ENCODE peak calls at places on chromosome 19, in seven cellular contexts. K is neuronal stem cell, A is endothelial cell of umbilical vein, Y is astrocyte, E is GM23338, D is hepatocyte, G is IMR-90. P is an unnamed sample.

GRCh38 chr19:27833031-27833430 is 1379.9 kb downstream of the UQCRFS1 start:
- DNase-seq in A (no peak), K (no peak), G (no peak), D (no peak), Y (no peak), E (no peak), P (peak)

GRCh38 chr19:5086725-5087439 is 118.0 kb downstream of the KDM4B start:
- DNase-seq in K (no peak), E (peak), A (no peak), D (no peak), G (no peak), Y (no peak), P (no peak)

GRCh38 chr19:35963514-35963913 is 27.3 kb downstream of the LRFN3 start:
- DNase-seq in A (peak), D (peak), E (peak), K (peak), G (peak), Y (peak), P (peak)

GRCh38 chr19:35986664-35987570 is 8.1 kb upstream of the SDHAF1 start:
- DNase-seq in A (no peak), G (no peak), K (no peak), Y (no peak), D (peak), E (peak), P (peak)

GRCh38 chr19:17402982-17403855 is 2.2 kb downstream of the BST2 start:
- DNase-seq in Y (no peak), G (no peak), D (peak), A (peak), K (peak), E (peak), P (peak)

GRCh38 chr19:5838437-5839311 is 828 bp downstream of the FUT6 start:
- DNase-seq in Y (no peak), E (no peak), G (no peak), K (no peak), A (no peak), D (no peak), P (no peak)

GRCh38 chr19:18399008-18399407 is 1.6 kb upstream of the LRRC25 start:
- DNase-seq in K (no peak), D (no peak), E (no peak), A (no peak), G (peak), Y (peak), P (peak)

GRCh38 chr19:52941941-52942370 is 18.7 kb upstream of the ZNF888 start:
- DNase-seq in D (peak), E (peak), K (no peak), Y (no peak), G (peak), A (peak), P (peak)

GRCh38 chr19:53772943-53773342 is 51.2 kb downstream of the NLRP12 start:
- DNase-seq in D (peak), A (peak), K (peak), E (peak), Y (peak), G (peak), P (peak)

GRCh38 chr19:51566489-51567100 is 4.5 kb upstream of the ZNF175 start:
- DNase-seq in D (no peak), E (no peak), A (no peak), Y (no peak), K (no peak), G (no peak), P (no peak)

GRCh38 chr19:46761418-46761831 is 15.2 kb upstream of the STRN4 start:
- DNase-seq in A (no peak), G (peak), D (no peak), K (no peak), Y (peak), E (no peak), P (peak)

GRCh38 chr19:2603320-2603719 is 99.2 kb downstream of the GNG7 start:
- DNase-seq in K (no peak), Y (peak), A (no peak), D (no peak), E (peak), G (no peak), P (peak)

GRCh38 chr19:27796540-27796939 is 1416.4 kb downstream of the UQCRFS1 start:
- DNase-seq in K (no peak), A (no peak), D (no peak), G (no peak), Y (no peak), E (no peak), P (no peak)

GRCh38 chr19:31408460-31409124 is 59.4 kb upstream of the TSHZ3 start:
- DNase-seq in Y (peak), E (no peak), A (no peak), K (no peak), G (peak), D (peak), P (peak)

GRCh38 chr19:2327773-2328400 is 499 bp downstream of the LSM7 start:
- DNase-seq in G (peak), A (peak), E (peak), K (peak), D (peak), Y (peak), P (peak)

GRCh38 chr19:53881482-53882390 is at the start of gene PRKCG:
- DNase-seq in Y (no peak), A (no peak), G (no peak), D (peak), E (peak), K (peak), P (peak)

GRCh38 chr19:10826846-10827245 is 9.2 kb downstream of the TMED1 start:
- DNase-seq in Y (no peak), E (no peak), A (no peak), K (no peak), D (no peak), G (no peak), P (no peak)

GRCh38 chr19:14530005-14530348 is 583 bp downstream of the TECR start:
- DNase-seq in Y (no peak), K (no peak), E (peak), A (no peak), D (peak), G (no peak), P (no peak)

GRCh38 chr19:18091217-18091608 is 4.5 kb upstream of the IL12RB1 start:
- DNase-seq in A (no peak), E (no peak), G (no peak), Y (no peak), K (no peak), D (no peak), P (no peak)

GRCh38 chr19:17322854-17323253 is 11.8 kb downstream of the ANO8 start:
- DNase-seq in G (no peak), Y (no peak), D (no peak), A (no peak), E (no peak), K (no peak), P (no peak)

GRCh38 chr19:30053558-30053957 is 111.5 kb downstream of the URI1 start:
- DNase-seq in D (no peak), G (no peak), K (no peak), E (no peak), A (no peak), Y (no peak), P (no peak)

GRCh38 chr19:45172173-45172572 is 5.9 kb downstream of the TRAPPC6A start:
- DNase-seq in D (no peak), E (no peak), K (no peak), Y (no peak), G (no peak), A (no peak), P (no peak)

GRCh38 chr19:55113570-55114039 is 3.8 kb downstream of the PPP1R12C start:
- DNase-seq in K (peak), G (peak), Y (peak), D (peak), A (peak), E (peak), P (peak)

GRCh38 chr19:36819130-36819630 is 19.0 kb downstream of the ZNF790 start:
- DNase-seq in K (no peak), A (no peak), E (peak), G (no peak), Y (peak), D (no peak), P (peak)

GRCh38 chr19:45919678-45920077 is 5.1 kb upstream of the NANOS2 start:
- DNase-seq in Y (no peak), E (peak), A (no peak), G (no peak), D (no peak), K (no peak), P (no peak)

GRCh38 chr19:4115050-4115817 is 8.7 kb downstream of the MAP2K2 start:
- DNase-seq in G (no peak), K (no peak), Y (no peak), E (no peak), A (no peak), D (no peak), P (no peak)

GRCh38 chr19:18097217-18097992 is at the start of gene MAST3:
- DNase-seq in Y (no peak), E (peak), D (peak), G (peak), K (peak), A (peak), P (peak)

GRCh38 chr19:50820549-50821247 is 2.9 kb downstream of the KLK1 start:
- DNase-seq in E (peak), Y (no peak), G (no peak), K (no peak), D (peak), A (no peak), P (no peak)

GRCh38 chr19:11166281-11167142 is 10.9 kb upstream of the SPC24 start:
- DNase-seq in Y (no peak), K (no peak), A (no peak), G (no peak), E (no peak), D (no peak), P (peak)

GRCh38 chr19:10260141-10260584 is 8.1 kb downstream of the MRPL4 start:
- DNase-seq in D (peak), K (no peak), G (no peak), E (no peak), A (no peak), Y (peak), P (peak)

GRCh38 chr19:34336781-34337271 is 28.2 kb upstream of the GPI start:
- DNase-seq in K (no peak), G (peak), E (peak), A (peak), D (peak), Y (no peak), P (peak)

GRCh38 chr19:47186337-47187022 is 44.5 kb downstream of the BBC3 start:
- DNase-seq in D (no peak), G (no peak), Y (no peak), K (no peak), E (no peak), A (no peak), P (no peak)

GRCh38 chr19:58381460-58382220 is 810 bp upstream of the ZNF837 start:
- DNase-seq in K (no peak), E (no peak), D (no peak), A (no peak), Y (no peak), G (no peak), P (no peak)

GRCh38 chr19:8338835-8339234 is 4.2 kb downstream of the KANK3 start:
- DNase-seq in E (peak), Y (no peak), G (no peak), D (no peak), K (no peak), A (no peak), P (no peak)

GRCh38 chr19:8340341-8341096 is 2.5 kb downstream of the KANK3 start:
- DNase-seq in A (peak), K (no peak), G (no peak), Y (no peak), D (no peak), E (peak), P (no peak)

GRCh38 chr19:8342684-8343482 is at the start of gene KANK3:
- DNase-seq in E (peak), G (peak), Y (peak), A (peak), K (peak), D (peak), P (peak)

GRCh38 chr19:8342316-8342683 is 762 bp downstream of the KANK3 start:
- DNase-seq in A (no peak), D (no peak), G (no peak), K (no peak), Y (no peak), E (peak), P (no peak)

DNA sequence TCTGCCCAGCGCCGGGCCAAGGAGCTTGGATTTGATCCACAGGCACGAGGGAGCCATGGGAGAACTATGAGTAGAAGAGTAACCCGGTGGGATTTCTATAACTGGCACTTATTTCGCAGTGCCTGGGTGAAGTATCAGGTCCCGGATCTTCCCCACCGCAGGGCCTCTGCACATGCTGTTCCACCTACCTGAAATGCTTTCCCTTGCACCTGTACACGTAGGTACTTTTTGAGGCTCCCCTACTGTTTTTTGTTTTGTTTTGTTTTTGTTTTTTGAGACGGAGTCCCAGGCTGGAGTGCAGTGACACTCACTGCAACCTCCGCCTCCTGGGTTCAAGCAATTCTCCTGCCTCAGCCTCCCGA is 402 bp upstream of the KANK3 start:
- DNase-seq in D (no peak), G (no peak), A (no peak), K (no peak), Y (no peak), E (no peak), P (no peak)
- H3K27ac ChIP-seq in D (no peak), G (no peak), A (no peak), K (no peak), Y (no peak), E (no peak), P (no peak)

GRCh38 chr19:48868196-48868886 is at the start of gene PLEKHA4:
- DNase-seq in G (peak), K (no peak), Y (no peak), E (no peak), D (peak), A (peak), P (peak)

GRCh38 chr19:48870048-48870447 is 1.6 kb upstream of the PLEKHA4 start:
- DNase-seq in G (no peak), D (no peak), K (no peak), A (no peak), E (no peak), Y (no peak), P (no peak)

GRCh38 chr19:48866692-48867091 is 1.7 kb downstream of the PLEKHA4 start:
- DNase-seq in G (no peak), E (no peak), A (no peak), K (no peak), D (no peak), Y (no peak), P (peak)

GRCh38 chr19:48867922-48868195 is 558 bp downstream of the PLEKHA4 start:
- DNase-seq in D (no peak), A (no peak), Y (no peak), K (no peak), G (no peak), E (no peak), P (no peak)

DNA sequence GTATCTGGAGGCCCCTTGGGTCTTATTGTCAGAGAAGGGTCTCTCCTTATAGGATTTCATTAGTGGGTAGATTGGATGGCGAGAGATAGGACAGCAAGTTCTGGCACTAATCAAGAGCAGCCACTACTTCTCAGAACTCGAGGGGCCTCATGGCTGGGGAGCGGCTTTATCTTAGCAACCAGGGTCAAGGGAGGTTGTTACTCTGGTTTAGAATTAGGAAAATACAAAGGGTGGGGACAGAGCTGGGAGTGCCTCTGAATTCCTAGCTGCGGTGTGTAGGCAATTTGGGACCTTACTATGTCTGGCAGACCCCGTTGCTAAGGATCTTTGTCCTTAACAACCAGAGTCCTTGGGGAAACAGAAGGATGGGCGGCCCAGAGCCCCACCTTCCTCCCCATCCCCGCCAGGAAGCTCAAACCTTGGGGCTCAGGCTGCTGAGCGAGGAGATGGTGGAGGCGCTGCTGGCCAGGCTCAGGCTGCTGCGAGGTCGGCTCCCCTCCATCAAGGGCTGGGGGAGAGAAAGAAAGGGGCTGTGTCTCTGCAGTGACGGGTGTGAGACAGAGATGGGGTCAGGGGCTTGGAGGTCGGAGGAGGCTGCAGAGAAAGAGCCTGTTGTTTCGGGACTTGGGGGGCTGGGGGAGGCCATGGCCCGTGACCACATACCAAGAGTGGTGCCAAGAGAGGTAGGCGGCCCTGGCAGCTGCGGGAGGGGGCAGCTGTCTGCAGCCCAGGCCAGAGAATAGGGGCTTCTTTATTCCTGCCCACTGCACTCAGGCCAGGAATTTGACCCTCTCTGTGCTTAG is 1.1 kb downstream of the PLEKHA4 start:
- DNase-seq in D (no peak), Y (no peak), K (no peak), E (no peak), G (no peak), A (no peak), P (peak)
- H2AFZ ChIP-seq in D (peak), Y (no peak), K (no peak), E (no peak), G (peak), A (peak), P (peak)

GRCh38 chr19:42069619-42070293 is at the start of gene GRIK5:
- DNase-seq in Y (no peak), E (peak), G (no peak), A (no peak), D (peak), K (no peak), P (peak)

GRCh38 chr19:42068361-42068755 is 1.6 kb downstream of the GRIK5 start:
- DNase-seq in A (no peak), G (no peak), E (no peak), D (no peak), K (no peak), Y (no peak), P (no peak)

GRCh38 chr19:42071247-42071646 is 1.2 kb upstream of the GRIK5 start:
- DNase-seq in Y (no peak), D (no peak), G (no peak), K (no peak), A (no peak), E (no peak), P (no peak)

GRCh38 chr19:42067315-42067888 is 2.6 kb downstream of the GRIK5 start:
- DNase-seq in A (no peak), D (no peak), K (no peak), E (no peak), Y (no peak), G (no peak), P (no peak)

DNA sequence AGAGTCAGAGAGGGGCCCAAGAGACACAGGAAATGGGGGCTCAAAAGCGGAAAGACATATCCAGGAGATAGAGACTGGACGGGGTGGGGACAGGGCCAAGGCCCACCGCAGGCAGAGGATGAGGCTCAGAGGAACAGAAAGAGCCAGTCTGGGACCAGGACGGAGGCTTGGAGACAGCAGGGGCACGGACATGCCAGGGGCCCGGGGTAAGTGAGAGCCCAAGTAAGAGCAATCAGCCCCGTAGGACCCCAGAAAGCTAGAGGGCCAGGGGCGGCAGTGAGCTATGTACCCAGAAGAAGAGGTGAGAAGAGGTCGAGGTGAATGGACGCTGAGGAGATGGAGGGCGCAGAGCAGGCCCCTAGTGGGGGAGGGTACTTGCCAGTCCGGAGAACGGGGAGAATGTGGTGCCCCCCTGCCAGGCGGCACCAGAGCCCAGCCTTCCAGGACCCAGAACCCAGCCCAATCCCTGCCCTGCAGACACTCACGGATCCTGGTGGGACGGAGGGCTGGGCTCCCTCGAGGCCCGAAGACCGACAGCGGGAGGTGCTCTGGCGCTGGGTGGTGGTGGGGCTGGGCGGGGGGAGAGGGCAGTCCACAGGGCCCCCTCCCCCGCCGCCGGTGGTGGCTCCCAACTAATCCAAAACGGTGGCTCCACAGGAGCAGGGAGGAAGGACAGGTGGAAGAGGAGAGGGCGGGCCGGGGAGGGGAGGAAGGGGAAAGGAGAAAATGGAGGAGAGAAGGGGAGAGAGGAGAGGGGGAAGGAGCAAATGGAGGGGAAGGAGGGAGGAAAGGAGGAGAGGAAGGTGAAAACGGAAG is 1.0 kb downstream of the GRIK5 start:
- DNase-seq in A (no peak), G (no peak), K (no peak), Y (no peak), E (peak), D (no peak), P (no peak)
- H3K27ac ChIP-seq in A (no peak), G (no peak), K (no peak), Y (no peak), E (no peak), D (no peak), P (no peak)

GRCh38 chr19:39539165-39539518 is 819 bp downstream of the EID2 start:
- DNase-seq in E (peak), K (no peak), D (peak), A (peak), G (peak), Y (peak), P (no peak)

GRCh38 chr19:39539519-39540332 is at the start of gene EID2:
- DNase-seq in Y (peak), A (peak), K (peak), E (peak), G (peak), D (peak), P (peak)

GRCh38 chr19:39543477-39543857 is 3.5 kb upstream of the EID2 start:
- DNase-seq in G (no peak), Y (no peak), D (no peak), K (no peak), A (no peak), E (no peak), P (no peak)

GRCh38 chr19:39542198-39542597 is 2.2 kb upstream of the EID2 start:
- DNase-seq in E (peak), G (no peak), Y (no peak), K (no peak), D (no peak), A (peak), P (no peak)

GRCh38 chr19:39540333-39540673 is 342 bp upstream of the EID2 start:
- DNase-seq in G (no peak), Y (no peak), D (no peak), A (no peak), K (no peak), E (no peak), P (no peak)
- H2AFZ ChIP-seq in G (peak), Y (peak), D (peak), A (peak), K (peak), E (no peak), P (peak)